ENCODE peak calls at places on chromosomes 13 and 19, in five cellular contexts. D, L, G, Q and R are unnamed samples.

GRCh38 chr13:111853146-111853545 is 213.8 kb upstream of the SOX1 start:
- DNase-seq in D (no peak), L (no peak), G (no peak), Q (no peak), R (no peak)

GRCh38 chr13:26600345-26600761 is 42.9 kb downstream of the WASF3 start:
- DNase-seq in D (no peak), L (no peak), G (no peak), Q (no peak), R (no peak)

GRCh38 chr13:97114696-97115095 is 107.4 kb upstream of the MBNL2 start:
- DNase-seq in D (no peak), L (no peak), G (no peak), Q (no peak), R (no peak)

GRCh38 chr13:106262886-106263285 is 272.6 kb downstream of the EFNB2 start:
- DNase-seq in D (no peak), L (no peak), G (no peak), Q (no peak), R (no peak)

GRCh38 chr13:59493436-59493965 is 670.2 kb downstream of the DIAPH3 start:
- DNase-seq in D (no peak), L (no peak), G (no peak), Q (no peak), R (no peak)

GRCh38 chr13:31747966-31748365 is 8.6 kb downstream of the RXFP2 start:
- DNase-seq in D (no peak), L (no peak), G (no peak), Q (no peak), R (no peak)

GRCh38 chr13:30052127-30052526 is 201.7 kb upstream of the UBL3 start:
- DNase-seq in D (no peak), L (no peak), G (peak), Q (no peak), R (no peak)

GRCh38 chr19:53545271-53546065 is 7.5 kb downstream of the ZNF331 start:
- DNase-seq in D (no peak), L (no peak), G (no peak), Q (peak), R (no peak)

GRCh38 chr19:33492090-33492489 is 29.5 kb downstream of the PEPD start:
- DNase-seq in D (no peak), L (no peak), G (no peak), Q (no peak), R (no peak)

GRCh38 chr19:19468424-19469050 is 46.8 kb downstream of the TSSK6 start:
- DNase-seq in D (no peak), L (no peak), G (no peak), Q (peak), R (no peak)

GRCh38 chr19:48403606-48404005 is 10.1 kb downstream of the GRIN2D start:
- DNase-seq in D (no peak), L (peak), G (no peak), Q (peak), R (peak)

GRCh38 chr19:12232961-12233360 is 61.7 kb downstream of the ZNF44 start:
- DNase-seq in D (no peak), L (no peak), G (no peak), Q (no peak), R (no peak)

GRCh38 chr13:29503041-29503837 is 92.2 kb downstream of the SLC7A1 start:
- DNase-seq in D (no peak), L (no peak), G (no peak), Q (no peak), R (no peak)

GRCh38 chr19:38210458-38210987 is 13.5 kb downstream of the DPF1 start:
- DNase-seq in D (no peak), L (no peak), G (no peak), Q (no peak), R (no peak)

GRCh38 chr19:42113641-42114348 is 18.5 kb downstream of the POU2F2 start:
- DNase-seq in D (no peak), L (no peak), G (no peak), Q (peak), R (no peak)

GRCh38 chr19:55440411-55441105 is 2.5 kb downstream of the SHISA7 start:
- DNase-seq in D (no peak), L (peak), G (no peak), Q (no peak), R (no peak)